ENCODE peak calls at places on chromosomes 7 and 10, in seven cellular contexts. U is WTC11, H is A549, S is HepG2, O is H1, T is HCT116, P is K562. B is an unnamed sample.

GRCh38 chr10:80517416-80518142 is 20.1 kb upstream of the SH2D4B start:
- DNase-seq in U (no peak), H (no peak), S (no peak), O (no peak), T (no peak), P (no peak), B (no peak)

GRCh38 chr10:63744060-63744941 is 223.1 kb downstream of the REEP3 start:
- DNase-seq in U (no peak), H (no peak), S (no peak), O (no peak), T (no peak), P (no peak), B (no peak)

GRCh38 chr10:17951868-17952371 is at the start of gene SLC39A12:
- DNase-seq in U (no peak), H (no peak), S (no peak), O (no peak), T (no peak), P (no peak), B (no peak)

GRCh38 chr7:158282461-158283001 is 305.1 kb downstream of the PTPRN2 start:
- DNase-seq in U (no peak), H (no peak), S (no peak), O (no peak), T (no peak), P (no peak), B (no peak)

GRCh38 chr7:32591938-32592337 is 96.6 kb downstream of the AVL9 start:
- DNase-seq in U (no peak), H (no peak), S (no peak), O (no peak), T (no peak), P (no peak), B (no peak)

GRCh38 chr7:105769951-105770628 is 106.3 kb downstream of the ATXN7L1 start:
- DNase-seq in U (no peak), H (no peak), S (no peak), O (no peak), T (peak), P (no peak), B (peak)

GRCh38 chr7:99468336-99468918 is 2.5 kb upstream of the ATP5MF start:
- DNase-seq in U (no peak), H (no peak), S (no peak), O (no peak), T (no peak), P (no peak), B (no peak)

GRCh38 chr10:47088656-47089354 is 177.6 kb downstream of the PTPN20 start:
- DNase-seq in U (no peak), H (no peak), S (no peak), O (no peak), T (no peak), P (no peak), B (no peak)

GRCh38 chr7:136489808-136490207 is 378.6 kb upstream of the CHRM2 start:
- DNase-seq in U (no peak), H (no peak), S (no peak), O (no peak), T (no peak), P (no peak), B (no peak)

GRCh38 chr10:132329565-132330485 is 2.2 kb upstream of the LRRC27 start:
- DNase-seq in U (no peak), H (peak), S (no peak), O (no peak), T (no peak), P (no peak), B (peak)

DNA sequence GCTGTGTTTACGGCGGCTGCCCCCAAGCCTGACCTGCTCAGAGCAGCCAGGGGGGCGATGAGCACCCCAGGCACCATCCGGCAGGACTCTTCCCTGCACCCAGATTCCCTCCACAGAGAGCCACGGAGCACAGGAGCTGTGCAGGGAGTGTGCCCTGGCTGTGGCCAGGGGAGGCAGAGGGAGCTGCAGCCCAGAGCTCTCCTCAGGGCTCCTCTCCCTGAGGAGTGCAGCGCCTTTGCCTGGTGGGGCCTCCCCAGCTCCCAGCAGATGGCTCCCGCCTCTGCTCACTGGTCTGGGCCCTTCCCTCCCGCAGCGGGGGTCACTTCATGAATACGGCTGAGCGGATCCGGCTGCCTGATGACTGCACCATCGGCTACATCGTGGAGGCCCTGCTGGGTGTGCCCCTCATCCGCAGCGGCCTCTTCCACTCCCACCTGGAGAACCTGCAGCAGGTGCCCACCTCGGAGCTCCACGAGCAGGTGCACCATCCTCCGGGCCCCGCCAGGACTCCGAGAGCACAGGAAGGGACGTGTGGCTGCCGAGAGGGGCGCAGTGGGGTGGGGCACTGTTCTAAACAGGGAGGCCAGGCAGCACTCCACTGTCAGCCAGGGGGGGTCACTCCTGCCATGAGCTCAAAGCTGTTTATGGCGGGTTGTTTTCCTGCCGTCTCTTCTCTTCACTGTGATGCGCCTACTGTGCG is 6.5 kb downstream of the LFNG start:
- DNase-seq in U (no peak), H (peak), S (no peak), O (no peak), T (no peak), P (no peak), B (no peak)
- TF ChIP-seq MAX in U (no peak), H (no peak), S (no peak), O (no peak), T (no peak), P (no peak), B (no peak)

GRCh38 chr7:41114691-41115090 is 588.2 kb downstream of the INHBA start:
- DNase-seq in U (no peak), H (no peak), S (no peak), O (no peak), T (no peak), P (no peak), B (no peak)

GRCh38 chr7:41116817-41117216 is 586.1 kb downstream of the INHBA start:
- DNase-seq in U (no peak), H (no peak), S (no peak), O (no peak), T (no peak), P (no peak), B (no peak)

GRCh38 chr7:41116337-41116736 is 586.6 kb downstream of the INHBA start:
- DNase-seq in U (no peak), H (no peak), S (no peak), O (no peak), T (no peak), P (no peak), B (no peak)

GRCh38 chr7:41114166-41114565 is 588.7 kb downstream of the INHBA start:
- DNase-seq in U (no peak), H (no peak), S (no peak), O (no peak), T (no peak), P (no peak), B (no peak)

GRCh38 chr7:41113663-41114062 is 589.2 kb downstream of the INHBA start:
- DNase-seq in U (no peak), H (no peak), S (no peak), O (no peak), T (no peak), P (no peak), B (no peak)
- TF ChIP-seq MAX in U (no peak), H (no peak), S (no peak), O (no peak), T (no peak), P (no peak), B (no peak)

GRCh38 chr7:84799131-84799530 is 387.7 kb downstream of the SEMA3D start:
- DNase-seq in U (no peak), H (no peak), S (no peak), O (no peak), T (no peak), P (no peak), B (no peak)
- TF ChIP-seq MAX in U (no peak), H (no peak), S (no peak), O (no peak), T (no peak), P (no peak), B (no peak)

GRCh38 chr10:127612-128432 is 7.4 kb upstream of the ZMYND11 start:
- DNase-seq in U (no peak), H (no peak), S (no peak), O (no peak), T (no peak), P (no peak), B (peak)
- TF ChIP-seq MAX in U (no peak), H (no peak), S (no peak), O (no peak), T (no peak), P (no peak), B (no peak)